ENCODE peak calls at places on chromosomes 7 and 10, in eight cellular contexts. Y, H, Z, R, E, K, X and G are unnamed samples.

GRCh38 chr10:72322280-72323058 is 32.2 kb downstream of the DNAJB12 start:
- DNase-seq in Y (no peak), H (no peak), Z (no peak), R (no peak), E (no peak), K (no peak), X (no peak), G (peak)

GRCh38 chr7:23545493-23545892 is 13.7 kb upstream of the TRA2A start:
- DNase-seq in Y (no peak), H (no peak), Z (no peak), R (no peak), E (no peak), K (no peak), X (no peak), G (no peak)

GRCh38 chr10:12208460-12208859 is 12.5 kb downstream of the CDC123 start:
- DNase-seq in Y (no peak), H (no peak), Z (no peak), R (no peak), E (no peak), K (no peak), X (no peak), G (no peak)

GRCh38 chr10:396535-397220 is 261.4 kb downstream of the ZMYND11 start:
- DNase-seq in Y (no peak), H (no peak), Z (no peak), R (no peak), E (no peak), K (no peak), X (no peak), G (no peak)

GRCh38 chr7:23472974-23473847 is 2.9 kb upstream of the IGF2BP3 start:
- DNase-seq in Y (no peak), H (no peak), Z (peak), R (no peak), E (no peak), K (no peak), X (no peak), G (no peak)

GRCh38 chr10:17175551-17175950 is 25.9 kb downstream of the TRDMT1 start:
- DNase-seq in Y (no peak), H (no peak), Z (no peak), R (no peak), E (no peak), K (no peak), X (no peak), G (peak)

GRCh38 chr7:142323706-142324105 is 65.8 kb upstream of the PRSS58 start:
- DNase-seq in Y (peak), H (no peak), Z (no peak), R (peak), E (no peak), K (peak), X (no peak), G (peak)

GRCh38 chr7:44289341-44290249 is 35.8 kb downstream of the CAMK2B start:
- DNase-seq in Y (no peak), H (no peak), Z (no peak), R (no peak), E (peak), K (peak), X (peak), G (no peak)

GRCh38 chr7:137942459-137943115 is 59.3 kb downstream of the CREB3L2 start:
- DNase-seq in Y (no peak), H (no peak), Z (peak), R (no peak), E (no peak), K (no peak), X (no peak), G (no peak)

GRCh38 chr10:28768227-28768626 is 90.9 kb downstream of the BAMBI start:
- DNase-seq in Y (no peak), H (no peak), Z (no peak), R (no peak), E (no peak), K (no peak), X (no peak), G (no peak)

GRCh38 chr7:19455508-19456132 is 253.2 kb downstream of the POLR1F start:
- DNase-seq in Y (no peak), H (no peak), Z (no peak), R (no peak), E (no peak), K (no peak), X (no peak), G (no peak)

GRCh38 chr10:70542565-70542938 is 60.0 kb downstream of the PRF1 start:
- DNase-seq in Y (no peak), H (no peak), Z (peak), R (no peak), E (no peak), K (no peak), X (no peak), G (no peak)

GRCh38 chr10:15238553-15239335 is 70.3 kb upstream of the NMT2 start:
- DNase-seq in Y (no peak), H (no peak), Z (no peak), R (no peak), E (no peak), K (no peak), X (no peak), G (peak)

GRCh38 chr7:159121068-159121467 is 23.6 kb downstream of the VIPR2 start:
- DNase-seq in Y (no peak), H (no peak), Z (no peak), R (no peak), E (peak), K (peak), X (no peak), G (no peak)

GRCh38 chr7:113790025-113790424 is 128.8 kb downstream of the PPP1R3A start:
- DNase-seq in Y (no peak), H (no peak), Z (no peak), R (no peak), E (no peak), K (peak), X (no peak), G (no peak)

GRCh38 chr7:20450473-20450872 is 119.8 kb downstream of the ITGB8 start:
- DNase-seq in Y (no peak), H (no peak), Z (no peak), R (no peak), E (no peak), K (no peak), X (no peak), G (no peak)

GRCh38 chr7:75629042-75629441 is 109.7 kb downstream of the HIP1 start:
- DNase-seq in Y (no peak), H (no peak), Z (no peak), R (no peak), E (no peak), K (no peak), X (no peak), G (no peak)

GRCh38 chr7:26863504-26864308 is 684 bp downstream of the SKAP2 start:
- DNase-seq in Y (no peak), H (peak), Z (peak), R (peak), E (no peak), K (no peak), X (no peak), G (no peak)

GRCh38 chr10:86770412-86770960 is 14.1 kb downstream of the BMPR1A start:
- DNase-seq in Y (no peak), H (no peak), Z (no peak), R (no peak), E (no peak), K (no peak), X (no peak), G (no peak)

GRCh38 chr10:62268399-62269076 is at the start of gene RTKN2:
- DNase-seq in Y (peak), H (peak), Z (peak), R (peak), E (peak), K (peak), X (peak), G (peak)

GRCh38 chr10:124091646-124092269 is 1.6 kb downstream of the CHST15 start:
- DNase-seq in Y (no peak), H (peak), Z (peak), R (peak), E (no peak), K (peak), X (peak), G (peak)

GRCh38 chr10:29150010-29150409 is 138.9 kb upstream of the LYZL1 start:
- DNase-seq in Y (no peak), H (no peak), Z (no peak), R (no peak), E (no peak), K (no peak), X (peak), G (no peak)

GRCh38 chr10:126243976-126244375 is 144.3 kb downstream of the ADAM12 start:
- DNase-seq in Y (no peak), H (no peak), Z (peak), R (no peak), E (no peak), K (no peak), X (no peak), G (no peak)

GRCh38 chr7:39829028-39829427 is 121.0 kb upstream of the CDK13 start:
- DNase-seq in Y (no peak), H (no peak), Z (no peak), R (no peak), E (no peak), K (no peak), X (no peak), G (no peak)

GRCh38 chr10:73906524-73907447 is 4.1 kb upstream of the PLAU start:
- DNase-seq in Y (peak), H (no peak), Z (peak), R (peak), E (no peak), K (peak), X (peak), G (no peak)

GRCh38 chr7:148712610-148713330 is 14.1 kb downstream of the CUL1 start:
- DNase-seq in Y (no peak), H (no peak), Z (no peak), R (no peak), E (no peak), K (no peak), X (no peak), G (no peak)

GRCh38 chr7:28773423-28774129 is 184.6 kb downstream of the TRIL start:
- DNase-seq in Y (no peak), H (no peak), Z (no peak), R (no peak), E (no peak), K (no peak), X (no peak), G (no peak)

GRCh38 chr10:114220281-114220680 is 18.8 kb upstream of the VWA2 start:
- DNase-seq in Y (no peak), H (no peak), Z (no peak), R (no peak), E (no peak), K (no peak), X (no peak), G (no peak)
- TF ChIP-seq CTCF in Y (no peak), H (no peak), Z (no peak), R (no peak), E (no peak), K (no peak), X (no peak), G (no peak)

DNA sequence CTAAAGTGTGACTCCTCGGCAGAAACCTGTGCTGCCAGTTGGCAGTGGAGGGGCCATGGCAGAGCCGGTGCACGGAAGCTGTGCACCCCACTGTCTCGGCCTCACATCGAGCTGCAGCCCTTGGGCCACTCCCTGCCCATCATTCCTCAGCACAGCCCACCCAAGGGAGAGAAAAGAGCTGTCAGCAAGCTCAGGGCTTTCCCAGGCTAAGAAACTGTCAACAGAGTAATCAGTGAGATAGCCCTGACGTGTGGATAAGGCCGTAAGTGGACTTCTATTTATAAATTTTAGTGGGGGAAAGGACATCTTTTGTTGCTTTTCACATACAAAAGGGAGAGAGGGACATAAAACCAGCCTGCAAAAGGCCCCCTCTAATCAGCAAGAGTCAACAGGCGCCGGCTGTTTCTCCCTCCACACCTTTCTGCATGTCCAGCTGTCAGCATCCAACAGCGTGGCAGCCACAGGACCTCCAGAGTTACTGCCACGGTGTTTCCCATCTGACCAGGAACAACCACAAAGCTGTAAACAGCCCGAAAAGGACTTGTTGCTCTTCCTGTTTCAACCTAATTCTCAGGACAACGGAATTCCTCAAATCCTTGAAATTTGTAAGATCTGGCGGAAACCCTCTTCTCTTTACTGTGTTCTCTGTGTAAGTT is 56.9 kb upstream of the DDC start:
- DNase-seq in Y (no peak), H (no peak), Z (no peak), R (no peak), E (no peak), K (no peak), X (no peak), G (no peak)
- TF ChIP-seq CTCF in Y (no peak), H (no peak), Z (no peak), R (no peak), E (no peak), K (no peak), X (no peak), G (no peak)

GRCh38 chr10:97792058-97792721 is 20.4 kb upstream of the SFRP5 start:
- DNase-seq in Y (peak), H (peak), Z (peak), R (peak), E (peak), K (peak), X (peak), G (peak)

GRCh38 chr10:97796651-97797050 is 24.9 kb upstream of the SFRP5 start:
- DNase-seq in Y (no peak), H (no peak), Z (no peak), R (no peak), E (no peak), K (no peak), X (no peak), G (peak)

GRCh38 chr10:97798958-97799565 is 27.3 kb upstream of the SFRP5 start:
- DNase-seq in Y (no peak), H (no peak), Z (no peak), R (no peak), E (no peak), K (no peak), X (no peak), G (no peak)

GRCh38 chr10:97800474-97800873 is 28.7 kb upstream of the SFRP5 start:
- DNase-seq in Y (no peak), H (no peak), Z (no peak), R (no peak), E (no peak), K (no peak), X (no peak), G (no peak)

DNA sequence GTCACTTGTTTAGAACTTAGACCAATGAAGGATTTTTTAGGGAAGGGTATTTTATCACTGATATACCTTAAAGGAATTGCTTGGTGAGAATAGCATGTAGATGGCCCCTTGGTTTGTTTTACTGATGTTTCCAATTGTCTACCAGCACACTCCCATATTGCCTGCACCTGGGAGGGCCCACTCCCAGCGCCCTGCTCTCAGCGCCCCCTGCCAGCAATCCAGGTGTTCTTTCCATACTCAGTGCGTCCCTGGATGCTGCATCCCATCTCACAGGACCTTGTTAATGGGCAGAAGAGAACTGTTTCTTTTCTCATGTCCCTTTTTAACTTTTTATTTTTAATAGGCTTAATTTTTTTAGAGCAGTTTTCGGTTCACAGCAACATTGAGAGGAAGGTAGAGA is 24.1 kb upstream of the SFRP5 start:
- DNase-seq in Y (no peak), H (no peak), Z (no peak), R (no peak), E (no peak), K (no peak), X (no peak), G (no peak)
- TF ChIP-seq CTCF in Y (peak), H (no peak), Z (no peak), R (no peak), E (no peak), K (no peak), X (no peak), G (no peak)

DNA sequence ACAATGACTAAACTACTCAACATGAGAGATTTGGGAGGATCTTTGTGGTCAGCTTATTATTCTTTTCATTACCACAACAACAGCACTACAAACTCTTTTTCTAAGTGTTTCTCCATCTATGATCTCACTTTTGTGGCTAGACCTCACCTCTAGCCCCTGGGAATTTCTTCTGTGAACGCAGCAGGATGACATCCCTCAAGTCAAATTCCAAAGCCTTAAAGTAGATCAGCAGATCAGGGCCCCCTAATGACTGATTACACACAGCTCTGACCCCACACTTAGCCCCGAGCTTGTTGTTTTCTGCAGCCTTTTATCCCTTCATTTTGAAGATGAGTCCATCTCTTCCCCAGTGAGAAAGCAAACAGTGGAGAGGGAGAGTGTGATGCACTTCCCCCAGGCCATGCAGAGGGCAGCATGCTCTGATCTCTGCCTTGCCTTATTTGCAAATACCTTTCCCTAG is 27.3 kb downstream of the TFAM start:
- DNase-seq in Y (peak), H (no peak), Z (no peak), R (peak), E (no peak), K (no peak), X (no peak), G (no peak)
- TF ChIP-seq CTCF in Y (peak), H (no peak), Z (no peak), R (no peak), E (no peak), K (no peak), X (no peak), G (no peak)

DNA sequence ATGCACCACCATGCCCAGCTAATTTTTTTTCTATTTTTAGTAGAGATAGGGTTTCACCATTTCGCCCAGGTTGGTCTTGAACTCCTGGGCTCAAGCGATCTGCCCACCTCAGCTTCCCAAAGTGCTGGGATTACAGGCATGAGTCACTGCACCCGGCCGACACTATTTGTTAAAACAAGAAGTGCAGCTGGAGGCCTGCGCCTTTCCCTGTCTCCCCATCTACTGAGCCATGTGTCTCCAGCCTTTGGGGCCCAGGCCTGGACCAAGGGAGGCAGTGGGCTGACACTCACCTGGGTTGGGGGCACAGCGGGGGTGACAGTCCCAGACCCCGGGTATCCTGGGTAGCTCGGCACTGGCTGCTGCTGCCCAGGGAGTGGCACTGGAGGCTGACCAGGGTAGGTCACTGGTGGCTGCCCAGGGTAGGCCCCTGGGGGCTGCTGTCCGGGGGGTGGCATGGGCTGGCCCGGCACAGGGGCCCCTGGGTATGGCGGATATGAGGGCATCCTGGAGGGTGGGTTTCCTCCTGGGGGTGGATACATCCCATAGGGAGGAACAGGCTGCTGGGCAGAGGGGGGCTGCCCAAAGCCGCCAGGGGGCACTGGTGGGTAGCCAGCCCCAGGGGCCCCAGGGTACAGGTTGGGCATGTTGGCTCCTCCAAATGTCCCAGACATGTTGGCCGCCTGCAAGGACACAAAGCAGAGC is 36.3 kb downstream of the PLAC9 start:
- DNase-seq in Y (no peak), H (peak), Z (no peak), R (peak), E (no peak), K (peak), X (no peak), G (no peak)
- TF ChIP-seq CTCF in Y (peak), H (peak), Z (peak), R (peak), E (no peak), K (peak), X (peak), G (no peak)

GRCh38 chr10:50552308-50552707 is 71.4 kb downstream of the SGMS1 start:
- DNase-seq in Y (no peak), H (no peak), Z (peak), R (no peak), E (no peak), K (no peak), X (no peak), G (no peak)

GRCh38 chr10:50554381-50554994 is 69.3 kb downstream of the SGMS1 start:
- DNase-seq in Y (no peak), H (no peak), Z (no peak), R (no peak), E (no peak), K (no peak), X (no peak), G (no peak)

GRCh38 chr10:50554995-50555568 is 68.7 kb downstream of the SGMS1 start:
- DNase-seq in Y (no peak), H (no peak), Z (peak), R (no peak), E (no peak), K (no peak), X (no peak), G (no peak)

GRCh38 chr10:50551894-50552293 is 71.9 kb downstream of the SGMS1 start:
- DNase-seq in Y (no peak), H (no peak), Z (no peak), R (no peak), E (no peak), K (no peak), X (no peak), G (no peak)

GRCh38 chr10:50552771-50553535 is 70.8 kb downstream of the SGMS1 start:
- DNase-seq in Y (no peak), H (no peak), Z (peak), R (no peak), E (no peak), K (no peak), X (no peak), G (peak)
- TF ChIP-seq CTCF in Y (peak), H (peak), Z (peak), R (peak), E (no peak), K (peak), X (peak), G (peak)